ENCODE peak calls at places on chromosome 19, in four cellular contexts. O, J, F and I are unnamed samples.

GRCh38 chr19:54002495-54003315 is 11.3 kb downstream of the CACNG6 start:
- DNase-seq in J (no peak), F (peak; percentile 67), O (peak; percentile 75), I (no peak)

GRCh38 chr19:43625918-43626579 is 6.6 kb upstream of the ZNF428 start:
- DNase-seq in J (no peak), F (no peak), O (no peak), I (no peak)

GRCh38 chr19:13132471-13133166 is 14.6 kb downstream of the NACC1 start:
- DNase-seq in J (no peak), F (peak; percentile 89), O (peak; percentile 28), I (no peak)

GRCh38 chr19:50640368-50640767 is 687 bp upstream of the SYT3 start:
- DNase-seq in J (no peak), F (no peak), O (no peak), I (no peak)

GRCh38 chr19:46294475-46294874 is 2.4 kb upstream of the HIF3A start:
- DNase-seq in F (no peak), O (no peak), J (no peak), I (no peak)

GRCh38 chr19:5679289-5680082 is 830 bp downstream of the MICOS13 start:
- DNase-seq in F (no peak), J (no peak), O (no peak), I (no peak)

GRCh38 chr19:10871711-10872550 is 578 bp downstream of the CARM1 start:
- DNase-seq in O (peak; percentile 19), F (no peak), J (peak; percentile 16), I (peak; percentile 54)

GRCh38 chr19:15623711-15624318 is 8.8 kb downstream of the CYP4F8 start:
- DNase-seq in J (no peak), F (no peak), O (peak; percentile 37), I (no peak)

GRCh38 chr19:29489182-29489951 is 36.4 kb upstream of the VSTM2B start:
- DNase-seq in O (no peak), J (no peak), F (no peak), I (no peak)

GRCh38 chr19:43594710-43595604 is 977 bp downstream of the IRGQ start:
- DNase-seq in F (peak; percentile 56), O (peak; percentile 70), J (peak; percentile 79), I (peak; percentile 81)

GRCh38 chr19:3503036-3503572 is 2.6 kb upstream of the DOHH start:
- DNase-seq in F (peak; percentile 45), J (no peak), O (peak; percentile 8), I (no peak)

GRCh38 chr19:53308339-53308811 is 25.2 kb upstream of the ZNF845 start:
- DNase-seq in O (no peak), J (no peak), F (no peak), I (no peak)

GRCh38 chr19:49954933-49955332 is 6.0 kb downstream of the SIGLEC11 start:
- DNase-seq in F (no peak), J (no peak), O (no peak), I (no peak)

GRCh38 chr19:4360081-4360569 is 16.8 kb downstream of the MPND start:
- DNase-seq in O (no peak), J (no peak), F (no peak), I (no peak)

GRCh38 chr19:55902080-55902751 is 29.9 kb downstream of the NLRP13 start:
- DNase-seq in F (no peak), J (no peak), O (no peak), I (no peak)
- H3K9me3 ChIP-seq in F (no peaks in the 10 kb centered on the region), J (no peaks in the 10 kb centered on the region), O (no peaks in the 10 kb centered on the region), I (no peaks in the 10 kb centered on the region)

GRCh38 chr19:30824809-30825208 is 452.6 kb downstream of the ZNF536 start:
- DNase-seq in F (no peak), J (no peak), O (no peak), I (no peak)
- H3K9me3 ChIP-seq in F (no peaks in the 10 kb centered on the region), J (no peaks in the 10 kb centered on the region), O (no peaks in the 10 kb centered on the region), I (no peaks in the 10 kb centered on the region)

GRCh38 chr19:58150328-58150921 is at the start of gene ZNF329:
- DNase-seq in F (peak; percentile 80), O (peak; percentile 93), J (peak; percentile 85), I (peak; percentile 86)

DNA sequence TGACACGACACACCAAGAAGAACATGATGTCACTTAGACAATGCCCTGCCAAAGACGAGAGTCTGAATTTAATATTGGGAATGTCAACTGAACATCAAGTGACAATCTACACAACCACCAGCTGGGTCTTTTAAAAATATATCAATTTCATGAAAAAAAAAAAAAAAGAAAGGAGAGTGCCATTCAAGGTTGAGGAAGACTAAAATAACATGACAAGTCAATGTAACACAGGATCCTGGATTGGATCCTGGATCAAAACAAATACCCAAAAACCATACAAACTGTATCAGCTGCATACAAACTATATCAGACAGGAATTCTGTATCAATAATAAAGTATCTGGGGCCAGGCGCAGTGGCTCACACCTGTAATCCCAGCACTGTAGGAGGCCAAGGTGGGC is 4.7 kb downstream of the ZNF329 start:
- DNase-seq in J (no peak), F (no peak), O (no peak), I (no peak)
- H3K9me3 ChIP-seq in J (peaks cover 15% of the 10 kb centered on the region), F (no peaks in the 10 kb centered on the region), O (peaks cover 46% of the 10 kb centered on the region), I (peaks cover 24% of the 10 kb centered on the region)

GRCh38 chr19:16841391-16841926 is 12.3 kb downstream of the SIN3B start:
- DNase-seq in O (no peak), F (no peak), J (no peak), I (no peak)
- H3K9me3 ChIP-seq in O (no peaks in the 10 kb centered on the region), F (no peaks in the 10 kb centered on the region), J (no peaks in the 10 kb centered on the region), I (no peaks in the 10 kb centered on the region)

DNA sequence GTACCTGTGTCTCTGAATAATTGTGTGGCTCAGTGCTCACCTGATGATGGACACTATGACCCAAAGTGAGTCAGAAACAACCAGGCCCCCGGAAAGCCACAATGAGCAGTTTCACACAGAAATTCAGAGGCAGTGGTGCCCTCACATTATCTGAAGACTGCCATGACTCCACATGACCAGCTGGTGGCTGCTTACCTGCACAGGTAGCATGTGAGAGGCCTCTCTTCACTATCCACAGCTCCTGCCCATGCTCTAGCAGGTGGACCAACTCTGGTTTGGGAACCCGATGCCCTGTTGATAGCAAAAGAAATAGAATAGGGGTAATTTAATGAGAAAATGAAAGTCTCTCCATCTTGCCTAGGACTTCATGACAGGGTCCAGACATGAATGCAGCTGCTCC is 7.2 kb downstream of the ZNF550 start:
- DNase-seq in J (no peak), O (no peak), F (no peak), I (no peak)
- H3K9me3 ChIP-seq in J (peaks cover 38% of the 10 kb centered on the region), O (peaks cover 40% of the 10 kb centered on the region), F (peaks cover 2% of the 10 kb centered on the region), I (peaks cover 13% of the 10 kb centered on the region)